ENCODE peak calls at places on chromosome 13, in seven cellular contexts. One of them, this sample, is unnamed.

GRCh38 chr13:23506821-23507210 is 63.4 kb upstream of the TNFRSF19 start:
- DNase-seq in ovary: no peak
- DNase-seq in lower lobe of right lung: no peak
- DNase-seq in heart left ventricle: no peak
- DNase-seq in GM23338: no peak
- DNase-seq in HepG2: no peak
- DNase-seq in substantia nigra: no peak
- DNase-seq in this sample: no peak

GRCh38 chr13:94620286-94620896 is 18.7 kb downstream of the GPR180 start:
- DNase-seq in GM23338: peak; percentile 73
- DNase-seq in heart left ventricle: no peak
- DNase-seq in HepG2: peak; percentile 39
- DNase-seq in ovary: no peak
- DNase-seq in substantia nigra: no peak
- DNase-seq in lower lobe of right lung: no peak
- DNase-seq in this sample: no peak

GRCh38 chr13:46389985-46390384 is 2.9 kb upstream of the RUBCNL start:
- DNase-seq in ovary: no peak
- DNase-seq in heart left ventricle: no peak
- DNase-seq in HepG2: peak; percentile 31
- DNase-seq in lower lobe of right lung: peak; percentile 50
- DNase-seq in GM23338: no peak
- DNase-seq in substantia nigra: peak; percentile 91
- DNase-seq in this sample: no peak

GRCh38 chr13:111964411-111965035 is 102.4 kb upstream of the SOX1 start:
- DNase-seq in heart left ventricle: no peak
- DNase-seq in HepG2: no peak
- DNase-seq in ovary: no peak
- DNase-seq in GM23338: no peak
- DNase-seq in lower lobe of right lung: no peak
- DNase-seq in substantia nigra: no peak
- DNase-seq in this sample: no peak

GRCh38 chr13:29819157-29819556 is 31.3 kb downstream of the UBL3 start:
- DNase-seq in lower lobe of right lung: no peak
- DNase-seq in heart left ventricle: no peak
- DNase-seq in substantia nigra: no peak
- DNase-seq in GM23338: no peak
- DNase-seq in ovary: no peak
- DNase-seq in HepG2: no peak
- DNase-seq in this sample: no peak

GRCh38 chr13:104953588-104953987 is 1581.9 kb downstream of the EFNB2 start:
- DNase-seq in HepG2: no peak
- DNase-seq in GM23338: no peak
- DNase-seq in heart left ventricle: no peak
- DNase-seq in ovary: no peak
- DNase-seq in lower lobe of right lung: no peak
- DNase-seq in substantia nigra: no peak
- DNase-seq in this sample: no peak

GRCh38 chr13:79772811-79773210 is 291.9 kb downstream of the NDFIP2 start:
- DNase-seq in lower lobe of right lung: no peak
- DNase-seq in substantia nigra: no peak
- DNase-seq in HepG2: no peak
- DNase-seq in heart left ventricle: no peak
- DNase-seq in GM23338: no peak
- DNase-seq in ovary: no peak
- DNase-seq in this sample: no peak

GRCh38 chr13:51687928-51688714 is 103.9 kb downstream of the WDFY2 start:
- DNase-seq in GM23338: no peak
- DNase-seq in heart left ventricle: no peak
- DNase-seq in ovary: no peak
- DNase-seq in HepG2: peak; percentile 32
- DNase-seq in substantia nigra: no peak
- DNase-seq in lower lobe of right lung: no peak
- DNase-seq in this sample: no peak

GRCh38 chr13:25114220-25114619 is 18.3 kb downstream of the PABPC3 start:
- DNase-seq in HepG2: peak; percentile 62
- DNase-seq in heart left ventricle: peak; percentile 72
- DNase-seq in lower lobe of right lung: no peak
- DNase-seq in substantia nigra: peak; percentile 65
- DNase-seq in GM23338: peak; percentile 82
- DNase-seq in ovary: peak; percentile 20
- DNase-seq in this sample: peak; percentile 13

GRCh38 chr13:108342369-108343289 is 73.1 kb downstream of the TNFSF13B start:
- DNase-seq in lower lobe of right lung: no peak
- DNase-seq in HepG2: peak; percentile 15
- DNase-seq in GM23338: peak; percentile 65
- DNase-seq in substantia nigra: no peak
- DNase-seq in ovary: no peak
- DNase-seq in heart left ventricle: no peak
- DNase-seq in this sample: no peak

GRCh38 chr13:53105477-53105876 is 76.9 kb downstream of the OLFM4 start:
- DNase-seq in GM23338: no peak
- DNase-seq in heart left ventricle: no peak
- DNase-seq in lower lobe of right lung: no peak
- DNase-seq in ovary: no peak
- DNase-seq in substantia nigra: no peak
- DNase-seq in HepG2: no peak
- DNase-seq in this sample: no peak

GRCh38 chr13:23399254-23399796 is 34.2 kb downstream of the SACS start:
- DNase-seq in heart left ventricle: no peak
- DNase-seq in ovary: no peak
- DNase-seq in substantia nigra: no peak
- DNase-seq in lower lobe of right lung: no peak
- DNase-seq in GM23338: no peak
- DNase-seq in HepG2: no peak
- DNase-seq in this sample: no peak

GRCh38 chr13:104246955-104247354 is 1180.7 kb upstream of the SLC10A2 start:
- DNase-seq in substantia nigra: no peak
- DNase-seq in ovary: no peak
- DNase-seq in HepG2: no peak
- DNase-seq in GM23338: no peak
- DNase-seq in heart left ventricle: no peak
- DNase-seq in lower lobe of right lung: no peak
- DNase-seq in this sample: no peak

GRCh38 chr13:97429681-97430081 is 4.3 kb upstream of the RAP2A start:
- DNase-seq in heart left ventricle: no peak
- DNase-seq in ovary: no peak
- DNase-seq in GM23338: no peak
- DNase-seq in substantia nigra: peak; percentile 10
- DNase-seq in lower lobe of right lung: no peak
- DNase-seq in HepG2: no peak
- DNase-seq in this sample: no peak

GRCh38 chr13:24274452-24274971 is 34.9 kb upstream of the C1QTNF9 start:
- DNase-seq in heart left ventricle: peak; percentile 74
- DNase-seq in GM23338: no peak
- DNase-seq in substantia nigra: no peak
- DNase-seq in HepG2: no peak
- DNase-seq in ovary: peak; percentile 83
- DNase-seq in lower lobe of right lung: no peak
- DNase-seq in this sample: no peak

GRCh38 chr13:113959198-113959597 is 14.7 kb downstream of the C13orf46 start:
- DNase-seq in HepG2: no peak
- DNase-seq in heart left ventricle: no peak
- DNase-seq in GM23338: no peak
- DNase-seq in substantia nigra: no peak
- DNase-seq in ovary: no peak
- DNase-seq in lower lobe of right lung: no peak
- DNase-seq in this sample: no peak

GRCh38 chr13:98098511-98098910 is 44.4 kb upstream of the FARP1 start:
- DNase-seq in ovary: no peak
- DNase-seq in GM23338: no peak
- DNase-seq in substantia nigra: no peak
- DNase-seq in lower lobe of right lung: no peak
- DNase-seq in heart left ventricle: no peak
- DNase-seq in HepG2: no peak
- DNase-seq in this sample: no peak

GRCh38 chr13:22235285-22235949 is 564.5 kb downstream of the FGF9 start:
- DNase-seq in HepG2: no peak
- DNase-seq in heart left ventricle: no peak
- DNase-seq in GM23338: peak; percentile 27
- DNase-seq in substantia nigra: no peak
- DNase-seq in lower lobe of right lung: no peak
- DNase-seq in ovary: peak; percentile 21
- DNase-seq in this sample: no peak

GRCh38 chr13:24035411-24035810 is 125.1 kb upstream of the SPATA13 start:
- DNase-seq in heart left ventricle: no peak
- DNase-seq in HepG2: no peak
- DNase-seq in substantia nigra: no peak
- DNase-seq in lower lobe of right lung: no peak
- DNase-seq in GM23338: no peak
- DNase-seq in ovary: no peak
- DNase-seq in this sample: no peak

GRCh38 chr13:86882835-86883234 is 788.3 kb upstream of the SLITRK5 start:
- DNase-seq in GM23338: no peak
- DNase-seq in ovary: no peak
- DNase-seq in lower lobe of right lung: no peak
- DNase-seq in heart left ventricle: no peak
- DNase-seq in substantia nigra: no peak
- DNase-seq in HepG2: peak; percentile 7
- DNase-seq in this sample: no peak

GRCh38 chr13:31172001-31172400 is 10.3 kb upstream of the HSPH1 start:
- DNase-seq in GM23338: no peak
- DNase-seq in ovary: no peak
- DNase-seq in substantia nigra: no peak
- DNase-seq in HepG2: no peak
- DNase-seq in heart left ventricle: no peak
- DNase-seq in lower lobe of right lung: no peak
- DNase-seq in this sample: no peak

GRCh38 chr13:67107973-67108372 is 122.2 kb downstream of the PCDH9 start:
- DNase-seq in substantia nigra: no peak
- DNase-seq in ovary: no peak
- DNase-seq in GM23338: no peak
- DNase-seq in lower lobe of right lung: no peak
- DNase-seq in heart left ventricle: peak; percentile 33
- DNase-seq in HepG2: no peak
- DNase-seq in this sample: no peak

GRCh38 chr13:77800219-77800618 is 102.7 kb downstream of the SLAIN1 start:
- DNase-seq in heart left ventricle: no peak
- DNase-seq in ovary: no peak
- DNase-seq in substantia nigra: no peak
- DNase-seq in GM23338: no peak
- DNase-seq in lower lobe of right lung: no peak
- DNase-seq in HepG2: no peak
- DNase-seq in this sample: no peak

GRCh38 chr13:28344163-28344562 is 150.8 kb downstream of the FLT1 start:
- DNase-seq in heart left ventricle: no peak
- DNase-seq in lower lobe of right lung: no peak
- DNase-seq in substantia nigra: no peak
- DNase-seq in HepG2: no peak
- DNase-seq in GM23338: no peak
- DNase-seq in ovary: no peak
- DNase-seq in this sample: no peak

GRCh38 chr13:48333976-48334375 is 30.4 kb downstream of the RB1 start:
- DNase-seq in heart left ventricle: no peak
- DNase-seq in ovary: no peak
- DNase-seq in HepG2: no peak
- DNase-seq in GM23338: no peak
- DNase-seq in substantia nigra: no peak
- DNase-seq in lower lobe of right lung: no peak
- DNase-seq in this sample: no peak

GRCh38 chr13:91141619-91142061 is 205.8 kb upstream of the MIR17HG start:
- DNase-seq in GM23338: no peak
- DNase-seq in HepG2: no peak
- DNase-seq in ovary: no peak
- DNase-seq in heart left ventricle: no peak
- DNase-seq in lower lobe of right lung: no peak
- DNase-seq in substantia nigra: no peak
- DNase-seq in this sample: no peak
- H3K27ac ChIP-seq in GM23338: no peak overlapping the region
- H3K27ac ChIP-seq in HepG2: no peak overlapping the region
- H3K27ac ChIP-seq in ovary: no peak overlapping the region
- H3K27ac ChIP-seq in heart left ventricle: no peak overlapping the region
- H3K27ac ChIP-seq in lower lobe of right lung: no peak overlapping the region
- H3K27ac ChIP-seq in substantia nigra: no peak overlapping the region
- H3K27ac ChIP-seq in this sample: no peak overlapping the region

DNA sequence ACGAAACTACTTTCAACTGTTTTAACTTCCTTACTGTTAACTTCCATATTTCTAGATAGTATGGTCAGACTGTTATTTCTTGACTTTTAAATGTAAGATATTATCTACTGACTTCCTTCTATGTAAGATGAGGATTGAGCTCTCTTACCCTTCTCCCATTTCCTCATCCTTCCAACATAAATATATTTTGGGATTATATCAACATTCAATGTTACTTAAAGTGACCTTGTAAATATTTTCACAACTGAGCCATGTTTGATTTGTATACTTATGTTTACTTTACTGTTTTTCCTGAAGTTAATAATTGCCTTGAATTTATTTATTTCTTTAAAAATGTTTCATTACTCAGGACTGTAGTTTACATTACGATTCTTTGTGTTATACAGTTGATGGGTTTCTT is 148.7 kb downstream of the ZIC5 start:
- DNase-seq in substantia nigra: no peak
- DNase-seq in heart left ventricle: no peak
- DNase-seq in ovary: no peak
- DNase-seq in HepG2: no peak
- DNase-seq in lower lobe of right lung: no peak
- DNase-seq in GM23338: no peak
- DNase-seq in this sample: no peak
- H3K27ac ChIP-seq in substantia nigra: no peak overlapping the region
- H3K27ac ChIP-seq in heart left ventricle: no peak overlapping the region
- H3K27ac ChIP-seq in ovary: no peak overlapping the region
- H3K27ac ChIP-seq in HepG2: no peak overlapping the region
- H3K27ac ChIP-seq in lower lobe of right lung: no peak overlapping the region
- H3K27ac ChIP-seq in GM23338: no peak overlapping the region
- H3K27ac ChIP-seq in this sample: no peak overlapping the region

DNA sequence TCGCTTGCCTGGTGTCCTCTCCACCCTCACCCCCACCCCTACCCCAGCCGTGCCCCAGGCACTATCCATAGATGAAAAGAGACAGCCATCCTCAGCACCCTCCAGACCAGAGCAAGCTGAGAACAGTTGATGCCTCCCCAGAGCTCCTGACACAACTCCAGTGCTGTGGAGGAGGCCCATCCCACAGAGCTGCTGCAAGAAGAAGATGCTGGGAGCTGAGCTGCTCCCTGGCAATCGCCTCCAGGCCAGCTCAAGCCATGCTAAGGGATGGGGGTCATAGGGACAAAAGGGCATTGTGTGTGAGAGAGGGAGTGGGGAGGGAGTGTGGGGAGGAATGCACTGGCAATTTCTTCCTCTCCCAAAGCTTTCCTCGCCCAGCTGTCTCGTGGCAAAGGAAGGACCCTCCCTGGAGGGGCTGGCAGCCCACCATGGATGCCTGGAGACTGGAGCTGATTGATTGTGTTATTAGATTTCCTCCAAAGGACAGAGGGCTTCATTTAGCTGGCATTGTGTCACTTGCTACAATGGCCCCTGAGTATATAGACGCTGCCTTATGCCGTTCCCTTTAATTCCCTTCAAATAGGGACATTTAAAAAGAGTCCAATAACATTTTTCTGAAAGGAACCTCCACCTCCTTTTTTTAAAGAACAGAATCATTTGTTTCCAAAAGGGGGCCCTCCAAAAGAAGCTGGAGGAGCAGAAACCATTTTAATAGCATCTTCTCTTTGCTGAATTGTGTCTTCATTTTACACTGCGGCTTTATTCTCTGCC is 476.4 kb downstream of the FOXO1 start:
- DNase-seq in lower lobe of right lung: no peak
- DNase-seq in HepG2: no peak
- DNase-seq in substantia nigra: peak; percentile 72
- DNase-seq in ovary: peak; percentile 38
- DNase-seq in GM23338: no peak
- DNase-seq in heart left ventricle: no peak
- DNase-seq in this sample: no peak
- H3K27ac ChIP-seq in lower lobe of right lung: peak overlapping the region; percentile 51
- H3K27ac ChIP-seq in HepG2: no peak overlapping the region
- H3K27ac ChIP-seq in substantia nigra: peak overlapping the region; percentile 99
- H3K27ac ChIP-seq in ovary: peak overlapping the region; percentile 37
- H3K27ac ChIP-seq in GM23338: no peak overlapping the region
- H3K27ac ChIP-seq in heart left ventricle: peak overlapping the region; percentile 67
- H3K27ac ChIP-seq in this sample: peak overlapping the region; percentile 77

GRCh38 chr13:76036176-76036575 is 400.0 kb downstream of the LMO7 start:
- DNase-seq in ovary: no peak
- DNase-seq in HepG2: no peak
- DNase-seq in GM23338: no peak
- DNase-seq in substantia nigra: no peak
- DNase-seq in lower lobe of right lung: no peak
- DNase-seq in heart left ventricle: no peak
- DNase-seq in this sample: no peak
- H3K27ac ChIP-seq in ovary: no peak overlapping the region
- H3K27ac ChIP-seq in HepG2: no peak overlapping the region
- H3K27ac ChIP-seq in GM23338: no peak overlapping the region
- H3K27ac ChIP-seq in substantia nigra: no peak overlapping the region
- H3K27ac ChIP-seq in lower lobe of right lung: no peak overlapping the region
- H3K27ac ChIP-seq in heart left ventricle: no peak overlapping the region
- H3K27ac ChIP-seq in this sample: no peak overlapping the region

This sample was measured in gastrocnemius medialis.